ENCODE peak calls at places on chromosomes 2 and 18, in four cellular contexts. O is IMR-90, K is H9, R is H1. E is an unnamed sample.

GRCh38 chr2:85601771-85602475 is 575 bp downstream of the TMEM150A start:
- DNase-seq in O (no peak), K (peak), R (no peak), E (peak)

GRCh38 chr18:73544618-73545017 is 603.0 kb downstream of the FBXO15 start:
- DNase-seq in O (peak), K (no peak), R (no peak), E (no peak)

GRCh38 chr18:5542393-5543035 is 1.3 kb downstream of the EPB41L3 start:
- DNase-seq in O (peak), K (peak), R (no peak), E (peak)

GRCh38 chr18:68177807-68178702 is 536.9 kb downstream of the TMX3 start:
- DNase-seq in O (peak), K (no peak), R (no peak), E (no peak)

GRCh38 chr18:11728247-11728646 is 39.2 kb downstream of the GNAL start:
- DNase-seq in O (no peak), K (peak), R (no peak), E (peak)

GRCh38 chr2:25356088-25356487 is 14.4 kb upstream of the DNMT3A start:
- DNase-seq in O (no peak), K (no peak), R (no peak), E (no peak)

GRCh38 chr2:24881158-24881557 is 38.9 kb downstream of the ADCY3 start:
- DNase-seq in O (no peak), K (no peak), R (no peak), E (no peak)

GRCh38 chr2:85390941-85391669 is 19.1 kb downstream of the CAPG start:
- DNase-seq in O (peak), K (peak), R (peak), E (peak)

GRCh38 chr2:67918471-67918870 is 144.3 kb downstream of the C1D start:
- DNase-seq in O (no peak), K (no peak), R (no peak), E (no peak)

GRCh38 chr2:105248316-105249070 is 7.0 kb downstream of the GPR45 start:
- DNase-seq in O (no peak), K (no peak), R (no peak), E (no peak)

GRCh38 chr2:150234787-150235512 is 252.5 kb downstream of the RND3 start:
- DNase-seq in O (peak), K (no peak), R (no peak), E (no peak)

GRCh38 chr2:215879977-215880940 is 133.1 kb downstream of the MREG start:
- DNase-seq in O (peak), K (no peak), R (no peak), E (peak)

GRCh38 chr2:121707344-121707919 is 29.2 kb downstream of the NIFK start:
- DNase-seq in O (no peak), K (no peak), R (no peak), E (no peak)

GRCh38 chr2:69092857-69093256 is 79.9 kb downstream of the ANTXR1 start:
- DNase-seq in O (no peak), K (no peak), R (no peak), E (no peak)

GRCh38 chr2:183037660-183038340 is 457 bp downstream of the NCKAP1 start:
- DNase-seq in O (no peak), K (no peak), R (no peak), E (no peak)

GRCh38 chr2:46749042-46749461 is 166.6 kb downstream of the MCFD2 start:
- DNase-seq in O (peak), K (no peak), R (no peak), E (peak)

GRCh38 chr2:216743781-216744180 is 48.4 kb upstream of the IGFBP5 start:
- DNase-seq in O (peak), K (no peak), R (no peak), E (no peak)

GRCh38 chr2:148756292-148756975 is 111.9 kb downstream of the EPC2 start:
- DNase-seq in O (peak), K (no peak), R (no peak), E (no peak)

GRCh38 chr2:64769392-64770044 is 115.8 kb upstream of the SERTAD2 start:
- DNase-seq in O (no peak), K (no peak), R (no peak), E (no peak)

GRCh38 chr2:207082619-207083018 is 83.1 kb downstream of the KLF7 start:
- DNase-seq in O (no peak), K (no peak), R (no peak), E (no peak)

GRCh38 chr2:119011162-119011909 is 69.3 kb downstream of the MARCO start:
- DNase-seq in O (peak), K (peak), R (peak), E (peak)

GRCh38 chr2:238240761-238241711 is 1.2 kb upstream of the HES6 start:
- DNase-seq in O (no peak), K (peak), R (no peak), E (peak)

GRCh38 chr2:85133751-85134254 is 611 bp downstream of the TCF7L1 start:
- DNase-seq in O (peak), K (no peak), R (no peak), E (peak)

GRCh38 chr2:25207078-25207545 is 38.7 kb upstream of the POMC start:
- DNase-seq in O (no peak), K (peak), R (no peak), E (no peak)

GRCh38 chr2:205665791-205666190 is 16.5 kb upstream of the NRP2 start:
- DNase-seq in O (no peak), K (no peak), R (no peak), E (no peak)

GRCh38 chr2:28904802-28905499 is 10.5 kb downstream of the WDR43 start:
- DNase-seq in O (no peak), K (no peak), R (no peak), E (peak)

GRCh38 chr2:38224181-38224580 is 148.2 kb upstream of the CYP1B1 start:
- DNase-seq in O (no peak), K (no peak), R (no peak), E (no peak)

GRCh38 chr2:37985333-37985732 is 60.2 kb downstream of the RMDN2 start:
- DNase-seq in O (peak), K (no peak), R (no peak), E (no peak)

GRCh38 chr2:25606892-25607291 is 66.5 kb downstream of the DTNB start:
- DNase-seq in O (peak), K (no peak), R (no peak), E (peak)

GRCh38 chr2:121211251-121211650 is 73.8 kb downstream of the TFCP2L1 start:
- DNase-seq in O (no peak), K (no peak), R (no peak), E (peak)

DNA sequence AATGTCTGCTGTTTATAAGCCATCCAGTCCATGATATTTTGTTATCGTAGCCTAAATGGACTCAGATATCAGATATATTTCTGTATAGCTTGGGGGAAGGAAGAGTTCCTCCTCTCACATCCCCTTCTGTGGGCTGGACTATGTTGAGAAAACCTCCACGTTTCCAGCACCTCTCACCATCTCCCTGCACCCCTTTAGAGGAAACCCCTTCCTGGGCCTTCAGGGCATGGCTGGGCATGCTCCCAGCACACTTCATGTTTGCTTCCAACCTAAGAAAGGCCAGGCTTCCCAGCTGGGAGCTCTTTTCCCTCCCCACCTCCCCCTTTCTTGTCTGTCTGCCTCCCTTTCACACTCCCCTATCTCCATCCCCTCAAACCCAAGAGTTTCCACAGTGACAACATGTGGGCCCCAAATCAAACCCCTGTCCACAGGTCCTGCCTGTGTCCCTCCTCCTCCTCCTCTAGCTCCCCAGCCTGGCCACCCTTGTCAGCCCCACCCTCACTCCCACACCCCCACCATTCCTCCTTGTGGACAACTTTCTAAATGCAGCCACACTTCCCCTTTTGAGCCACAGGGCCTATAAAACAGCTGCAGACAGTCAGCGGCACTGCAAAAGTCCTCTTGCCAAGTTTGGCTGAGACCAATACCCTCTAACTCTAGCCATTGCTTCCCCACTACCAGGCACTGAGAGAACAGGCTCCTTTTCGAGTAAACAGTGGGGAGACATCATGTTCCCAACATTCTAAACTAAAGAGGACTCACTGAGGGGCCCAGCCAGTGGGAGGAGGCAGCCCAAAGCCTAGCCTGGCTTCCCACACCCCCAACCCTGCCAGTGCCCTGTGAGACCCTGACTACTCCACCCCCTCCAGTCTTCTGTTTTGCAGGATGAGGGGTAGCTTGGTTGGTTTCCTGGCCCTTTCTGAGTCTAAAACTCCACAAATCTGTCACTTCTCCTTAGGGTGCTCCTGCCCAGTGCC is 120.5 kb downstream of the ZFP36L2 start:
- DNase-seq in O (peak), K (no peak), R (no peak), E (peak)
- H2BK120ac ChIP-seq in O (peak), K (no peak), R (no peak), E (no peak)

GRCh38 chr2:175181877-175182308 is 383 bp upstream of the ATP5MC3 start:
- DNase-seq in O (no peak), K (no peak), R (no peak), E (no peak)
- H4K8ac ChIP-seq in O (peak), K (peak), R (no peak), E (peak)

GRCh38 chr2:3631851-3632659 is 25.9 kb upstream of the ALLC start:
- DNase-seq in O (no peak), K (peak), R (no peak), E (no peak)
- H3K56ac ChIP-seq in O (no peak), K (no peak), R (no peak), E (no peak)

GRCh38 chr18:48889115-48889941 is 61.4 kb downstream of the SMAD7 start:
- DNase-seq in O (no peak), K (peak), R (no peak), E (peak)
- H2BK120ac ChIP-seq in O (no peak), K (no peak), R (no peak), E (no peak)

GRCh38 chr18:35515460-35516130 is 17.8 kb upstream of the INO80C start:
- DNase-seq in O (no peak), K (no peak), R (no peak), E (peak)
- H4K8ac ChIP-seq in O (no peak), K (no peak), R (no peak), E (no peak)

GRCh38 chr2:208546107-208546506 is 139.5 kb downstream of the PTH2R start:
- DNase-seq in O (no peak), K (no peak), R (no peak), E (no peak)
- H3K56ac ChIP-seq in O (no peak), K (no peak), R (no peak), E (no peak)

GRCh38 chr2:71317060-71317459 is 14.5 kb upstream of the ZNF638 start:
- DNase-seq in O (no peak), K (no peak), R (no peak), E (no peak)

GRCh38 chr2:71313016-71313766 is 18.4 kb upstream of the ZNF638 start:
- DNase-seq in O (no peak), K (no peak), R (no peak), E (no peak)
- H2BK120ac ChIP-seq in O (no peak), K (no peak), R (no peak), E (no peak)

GRCh38 chr2:201196003-201196402 is 13.1 kb downstream of the CASP10 start:
- DNase-seq in O (no peak), K (no peak), R (no peak), E (no peak)
- H4K8ac ChIP-seq in O (no peak), K (no peak), R (no peak), E (no peak)

GRCh38 chr2:152174574-152174973 is 989 bp downstream of the STAM2 start:
- DNase-seq in O (no peak), K (no peak), R (no peak), E (no peak)

GRCh38 chr2:152175012-152175367 is 573 bp downstream of the STAM2 start:
- DNase-seq in O (no peak), K (no peak), R (no peak), E (no peak)

GRCh38 chr2:152176113-152176714 is 651 bp upstream of the STAM2 start:
- DNase-seq in O (peak), K (no peak), R (no peak), E (no peak)

GRCh38 chr2:152175368-152176112 is at the start of gene STAM2:
- DNase-seq in O (peak), K (peak), R (peak), E (peak)

DNA sequence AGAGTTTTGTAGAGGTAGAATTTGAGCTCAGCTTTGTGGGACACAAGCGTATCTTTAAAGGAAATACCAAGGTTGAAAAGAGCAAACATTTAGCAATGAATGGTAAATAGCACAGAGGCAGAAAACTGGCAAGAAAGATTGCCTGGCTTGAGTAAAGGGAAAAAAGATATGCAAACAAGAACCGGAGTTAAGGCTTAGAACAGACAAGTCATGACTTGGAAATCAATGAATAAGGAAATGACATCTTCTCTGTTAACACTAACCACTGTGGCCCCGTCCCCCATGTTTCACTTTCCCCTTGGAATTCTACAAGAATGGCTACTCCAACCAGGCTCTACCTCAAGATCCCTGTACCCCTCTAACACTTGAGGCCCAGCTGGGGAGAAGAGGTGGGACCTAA is 3.8 kb downstream of the STAM2 start:
- DNase-seq in O (no peak), K (no peak), R (no peak), E (no peak)
- H3K56ac ChIP-seq in O (no peak), K (no peak), R (no peak), E (no peak)

E was measured in mesendoderm.